ENCODE peak calls at places on chromosomes 2 and 18, in eight cellular contexts. One of them, this sample, is unnamed. For H3K4me1, the result is how much of the 10 kb centered on the place peaks cover.

GRCh38 chr2:97673187-97673914 is 3.8 kb downstream of the C2orf92 start:
- DNase-seq in testis: no peak
- DNase-seq in heart left ventricle: no peak
- DNase-seq in left ventricle myocardium inferior: no peak
- DNase-seq in psoas muscle: no peak
- DNase-seq in neural progenitor cell: no peak
- DNase-seq in Peyer's patch: no peak
- DNase-seq in endodermal cell: no peak
- DNase-seq in this sample: no peak

GRCh38 chr2:121567957-121568409 is 37.3 kb downstream of the RNU4ATAC start:
- DNase-seq in neural progenitor cell: no peak
- DNase-seq in testis: no peak
- DNase-seq in heart left ventricle: no peak
- DNase-seq in Peyer's patch: no peak
- DNase-seq in endodermal cell: no peak
- DNase-seq in psoas muscle: no peak
- DNase-seq in left ventricle myocardium inferior: no peak
- DNase-seq in this sample: no peak

GRCh38 chr2:178328037-178328436 is 122.9 kb downstream of the PRKRA start:
- DNase-seq in psoas muscle: no peak
- DNase-seq in left ventricle myocardium inferior: no peak
- DNase-seq in neural progenitor cell: no peak
- DNase-seq in heart left ventricle: no peak
- DNase-seq in testis: no peak
- DNase-seq in Peyer's patch: no peak
- DNase-seq in endodermal cell: no peak
- DNase-seq in this sample: no peak

GRCh38 chr2:74908763-74909444 is 49.5 kb upstream of the POLE4 start:
- DNase-seq in endodermal cell: peak
- DNase-seq in psoas muscle: no peak
- DNase-seq in left ventricle myocardium inferior: no peak
- DNase-seq in testis: no peak
- DNase-seq in heart left ventricle: no peak
- DNase-seq in Peyer's patch: no peak
- DNase-seq in neural progenitor cell: peak
- DNase-seq in this sample: peak

GRCh38 chr18:76519156-76519549 is 24.1 kb upstream of the ZNF516 start:
- DNase-seq in psoas muscle: no peak
- DNase-seq in testis: peak
- DNase-seq in Peyer's patch: no peak
- DNase-seq in neural progenitor cell: peak
- DNase-seq in heart left ventricle: no peak
- DNase-seq in endodermal cell: peak
- DNase-seq in left ventricle myocardium inferior: no peak
- DNase-seq in this sample: no peak

GRCh38 chr18:8795586-8795985 is 90.2 kb downstream of the MTCL1 start:
- DNase-seq in heart left ventricle: no peak
- DNase-seq in endodermal cell: peak
- DNase-seq in neural progenitor cell: no peak
- DNase-seq in psoas muscle: no peak
- DNase-seq in Peyer's patch: no peak
- DNase-seq in left ventricle myocardium inferior: no peak
- DNase-seq in testis: no peak
- DNase-seq in this sample: no peak

GRCh38 chr2:118614856-118615255 is 232.6 kb downstream of the EN1 start:
- DNase-seq in testis: no peak
- DNase-seq in neural progenitor cell: peak
- DNase-seq in heart left ventricle: no peak
- DNase-seq in psoas muscle: no peak
- DNase-seq in Peyer's patch: no peak
- DNase-seq in endodermal cell: no peak
- DNase-seq in left ventricle myocardium inferior: no peak
- DNase-seq in this sample: no peak

GRCh38 chr18:9132628-9133027 is 4.0 kb upstream of the ANKRD12 start:
- DNase-seq in left ventricle myocardium inferior: no peak
- DNase-seq in Peyer's patch: no peak
- DNase-seq in neural progenitor cell: no peak
- DNase-seq in heart left ventricle: no peak
- DNase-seq in endodermal cell: no peak
- DNase-seq in testis: no peak
- DNase-seq in psoas muscle: no peak
- DNase-seq in this sample: no peak

GRCh38 chr2:180707867-180708205 is 272.6 kb upstream of the UBE2E3 start:
- DNase-seq in endodermal cell: no peak
- DNase-seq in Peyer's patch: no peak
- DNase-seq in psoas muscle: no peak
- DNase-seq in neural progenitor cell: peak
- DNase-seq in left ventricle myocardium inferior: no peak
- DNase-seq in heart left ventricle: no peak
- DNase-seq in testis: no peak
- DNase-seq in this sample: peak

GRCh38 chr2:96409543-96410184 is 74.1 kb downstream of the NCAPH start:
- DNase-seq in Peyer's patch: no peak
- DNase-seq in heart left ventricle: no peak
- DNase-seq in left ventricle myocardium inferior: peak
- DNase-seq in psoas muscle: no peak
- DNase-seq in endodermal cell: no peak
- DNase-seq in neural progenitor cell: peak
- DNase-seq in testis: peak
- DNase-seq in this sample: no peak

GRCh38 chr2:52181080-52181479 is 1149.1 kb upstream of the NRXN1 start:
- DNase-seq in neural progenitor cell: no peak
- DNase-seq in heart left ventricle: no peak
- DNase-seq in left ventricle myocardium inferior: no peak
- DNase-seq in endodermal cell: no peak
- DNase-seq in psoas muscle: no peak
- DNase-seq in testis: no peak
- DNase-seq in Peyer's patch: no peak
- DNase-seq in this sample: no peak
- H3K4me1 ChIP-seq in neural progenitor cell: under half
- H3K4me1 ChIP-seq in heart left ventricle: under half
- H3K4me1 ChIP-seq in left ventricle myocardium inferior: under half
- H3K4me1 ChIP-seq in endodermal cell: under half
- H3K4me1 ChIP-seq in psoas muscle: under half
- H3K4me1 ChIP-seq in testis: under half
- H3K4me1 ChIP-seq in Peyer's patch: under half
- H3K4me1 ChIP-seq in this sample: under half

GRCh38 chr18:59198215-59198614 is 21.7 kb upstream of the GRP start:
- DNase-seq in heart left ventricle: no peak
- DNase-seq in endodermal cell: no peak
- DNase-seq in testis: no peak
- DNase-seq in neural progenitor cell: no peak
- DNase-seq in left ventricle myocardium inferior: no peak
- DNase-seq in psoas muscle: no peak
- DNase-seq in Peyer's patch: no peak
- DNase-seq in this sample: no peak

GRCh38 chr18:59202258-59202820 is 17.6 kb upstream of the GRP start:
- DNase-seq in endodermal cell: no peak
- DNase-seq in testis: no peak
- DNase-seq in left ventricle myocardium inferior: no peak
- DNase-seq in heart left ventricle: no peak
- DNase-seq in psoas muscle: no peak
- DNase-seq in neural progenitor cell: no peak
- DNase-seq in Peyer's patch: no peak
- DNase-seq in this sample: no peak

GRCh38 chr18:59196161-59196560 is 23.8 kb upstream of the GRP start:
- DNase-seq in testis: no peak
- DNase-seq in endodermal cell: no peak
- DNase-seq in left ventricle myocardium inferior: no peak
- DNase-seq in psoas muscle: no peak
- DNase-seq in Peyer's patch: no peak
- DNase-seq in neural progenitor cell: no peak
- DNase-seq in heart left ventricle: no peak
- DNase-seq in this sample: no peak

GRCh38 chr18:59197636-59198035 is 22.3 kb upstream of the GRP start:
- DNase-seq in endodermal cell: no peak
- DNase-seq in left ventricle myocardium inferior: no peak
- DNase-seq in Peyer's patch: no peak
- DNase-seq in heart left ventricle: no peak
- DNase-seq in psoas muscle: no peak
- DNase-seq in neural progenitor cell: no peak
- DNase-seq in testis: no peak
- DNase-seq in this sample: no peak

DNA sequence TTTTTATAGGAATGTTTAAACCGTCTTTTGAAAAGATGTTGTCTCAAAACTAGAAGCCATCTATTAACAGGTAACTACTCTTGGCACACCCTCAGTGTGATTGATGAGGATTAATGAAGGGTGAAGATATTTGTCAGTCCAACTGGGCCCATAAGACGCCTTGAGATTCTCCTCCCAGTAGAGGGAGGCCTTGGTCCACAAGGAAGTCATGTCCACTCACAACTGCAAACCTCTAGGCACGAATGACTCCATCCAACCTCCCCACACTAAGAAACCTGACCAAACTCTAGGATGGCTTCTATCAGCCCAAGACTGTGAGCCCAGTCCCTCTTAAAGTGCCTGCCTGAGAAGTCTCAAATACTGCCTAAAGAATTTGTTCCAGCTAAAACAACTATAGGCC is 19.2 kb upstream of the GRP start:
- DNase-seq in heart left ventricle: no peak
- DNase-seq in Peyer's patch: no peak
- DNase-seq in endodermal cell: peak
- DNase-seq in psoas muscle: no peak
- DNase-seq in left ventricle myocardium inferior: no peak
- DNase-seq in neural progenitor cell: no peak
- DNase-seq in testis: no peak
- DNase-seq in this sample: no peak
- TF ChIP-seq CTCF in heart left ventricle: no peak
- TF ChIP-seq CTCF in Peyer's patch: no peak
- TF ChIP-seq CTCF in endodermal cell: peak
- TF ChIP-seq CTCF in psoas muscle: no peak
- TF ChIP-seq CTCF in left ventricle myocardium inferior: no peak
- TF ChIP-seq CTCF in neural progenitor cell: peak
- TF ChIP-seq CTCF in testis: no peak
- TF ChIP-seq CTCF in this sample: no peak

GRCh38 chr2:230590333-230590732 is 122.3 kb upstream of the CAB39 start:
- DNase-seq in heart left ventricle: no peak
- DNase-seq in testis: no peak
- DNase-seq in endodermal cell: no peak
- DNase-seq in left ventricle myocardium inferior: no peak
- DNase-seq in Peyer's patch: no peak
- DNase-seq in psoas muscle: no peak
- DNase-seq in neural progenitor cell: no peak
- DNase-seq in this sample: no peak

GRCh38 chr2:230589025-230589424 is 123.6 kb upstream of the CAB39 start:
- DNase-seq in left ventricle myocardium inferior: no peak
- DNase-seq in psoas muscle: no peak
- DNase-seq in endodermal cell: no peak
- DNase-seq in Peyer's patch: no peak
- DNase-seq in heart left ventricle: no peak
- DNase-seq in neural progenitor cell: no peak
- DNase-seq in testis: no peak
- DNase-seq in this sample: no peak

GRCh38 chr2:230586328-230586982 is 126.2 kb upstream of the CAB39 start:
- DNase-seq in Peyer's patch: no peak
- DNase-seq in testis: no peak
- DNase-seq in psoas muscle: no peak
- DNase-seq in neural progenitor cell: no peak
- DNase-seq in left ventricle myocardium inferior: no peak
- DNase-seq in endodermal cell: no peak
- DNase-seq in heart left ventricle: no peak
- DNase-seq in this sample: no peak

GRCh38 chr2:230591850-230592249 is 120.8 kb upstream of the CAB39 start:
- DNase-seq in neural progenitor cell: no peak
- DNase-seq in left ventricle myocardium inferior: no peak
- DNase-seq in endodermal cell: no peak
- DNase-seq in Peyer's patch: no peak
- DNase-seq in heart left ventricle: no peak
- DNase-seq in psoas muscle: no peak
- DNase-seq in testis: no peak
- DNase-seq in this sample: no peak

GRCh38 chr2:230589497-230590015 is 123.1 kb upstream of the CAB39 start:
- DNase-seq in psoas muscle: no peak
- DNase-seq in neural progenitor cell: no peak
- DNase-seq in testis: no peak
- DNase-seq in left ventricle myocardium inferior: no peak
- DNase-seq in Peyer's patch: peak
- DNase-seq in endodermal cell: no peak
- DNase-seq in heart left ventricle: no peak
- DNase-seq in this sample: no peak
- H3K4me3 ChIP-seq in psoas muscle: no peak
- H3K4me3 ChIP-seq in neural progenitor cell: no peak
- H3K4me3 ChIP-seq in testis: no peak
- H3K4me3 ChIP-seq in left ventricle myocardium inferior: no peak
- H3K4me3 ChIP-seq in Peyer's patch: no peak
- H3K4me3 ChIP-seq in endodermal cell: no peak
- H3K4me3 ChIP-seq in heart left ventricle: no peak
- H3K4me3 ChIP-seq in this sample: no peak

DNA sequence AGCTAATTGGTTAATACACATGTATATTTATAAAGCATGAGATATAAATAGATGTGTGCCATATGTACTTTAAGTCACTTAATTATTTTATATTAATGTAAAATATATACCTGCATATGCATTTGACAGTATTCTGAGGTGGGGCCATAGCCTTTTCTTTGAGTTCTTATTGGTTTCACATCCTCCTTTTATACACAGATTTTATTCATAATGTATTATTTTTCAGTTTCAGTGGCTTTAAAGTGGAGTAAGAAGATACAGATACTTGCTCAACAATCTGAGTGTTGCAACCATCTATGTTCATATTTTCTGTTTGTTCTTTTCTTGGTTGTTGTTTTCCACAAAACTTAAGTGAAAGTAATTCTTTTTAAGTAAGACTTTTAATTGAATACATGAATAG is 436.5 kb downstream of the RND3 start:
- DNase-seq in left ventricle myocardium inferior: no peak
- DNase-seq in testis: no peak
- DNase-seq in psoas muscle: no peak
- DNase-seq in neural progenitor cell: no peak
- DNase-seq in endodermal cell: no peak
- DNase-seq in Peyer's patch: no peak
- DNase-seq in heart left ventricle: no peak
- DNase-seq in this sample: no peak
- H3K4me1 ChIP-seq in left ventricle myocardium inferior: under half
- H3K4me1 ChIP-seq in testis: under half
- H3K4me1 ChIP-seq in psoas muscle: under half
- H3K4me1 ChIP-seq in neural progenitor cell: under half
- H3K4me1 ChIP-seq in endodermal cell: under half
- H3K4me1 ChIP-seq in Peyer's patch: under half
- H3K4me1 ChIP-seq in heart left ventricle: under half
- H3K4me1 ChIP-seq in this sample: under half

DNA sequence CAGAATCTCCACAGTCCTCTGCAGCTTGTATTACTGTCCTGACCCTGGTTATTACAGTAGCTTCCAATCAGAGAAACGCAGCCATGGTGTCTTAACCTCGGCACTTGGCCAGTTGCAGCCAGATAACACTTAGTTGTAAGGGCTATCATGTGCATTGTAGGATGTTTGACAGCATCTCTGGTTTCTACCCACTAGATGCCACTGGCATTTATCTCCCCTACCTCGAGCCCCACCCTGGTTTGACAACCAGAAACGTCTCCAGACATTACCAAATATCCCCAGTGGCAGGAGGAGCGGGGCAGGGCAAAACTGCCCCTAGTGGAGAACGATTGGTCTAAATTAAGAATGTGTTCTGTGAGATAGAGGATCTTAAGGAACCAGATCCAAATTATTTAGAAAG is 13.1 kb downstream of the DSG2 start:
- DNase-seq in neural progenitor cell: no peak
- DNase-seq in left ventricle myocardium inferior: no peak
- DNase-seq in Peyer's patch: no peak
- DNase-seq in heart left ventricle: no peak
- DNase-seq in testis: no peak
- DNase-seq in psoas muscle: no peak
- DNase-seq in endodermal cell: no peak
- DNase-seq in this sample: no peak
- TF ChIP-seq CTCF in neural progenitor cell: peak
- TF ChIP-seq CTCF in left ventricle myocardium inferior: peak
- TF ChIP-seq CTCF in Peyer's patch: no peak
- TF ChIP-seq CTCF in heart left ventricle: no peak
- TF ChIP-seq CTCF in testis: no peak
- TF ChIP-seq CTCF in psoas muscle: no peak
- TF ChIP-seq CTCF in endodermal cell: peak
- TF ChIP-seq CTCF in this sample: no peak